ENCODE peak calls at places on chromosomes 7 and 10, in four cellular contexts. A is CD8-positive, alpha-beta memory T cell; Q is neuronal stem cell; R is H9. T is an unnamed sample. For H3K4me1, the result is how much of the 10 kb centered on the place peaks cover.

GRCh38 chr10:63718006-63718405 is 196.8 kb downstream of the REEP3 start:
- DNase-seq in A (no peak), Q (no peak), R (no peak), T (no peak)

GRCh38 chr10:71998840-71999194 is 34.6 kb downstream of the CHST3 start:
- DNase-seq in A (no peak), Q (no peak), R (peak), T (no peak)

GRCh38 chr10:133279961-133280283 is 3.3 kb upstream of the ADAM8 start:
- DNase-seq in A (no peak), Q (no peak), R (no peak), T (no peak)

GRCh38 chr7:144513332-144513731 is 109.8 kb upstream of the NOBOX start:
- DNase-seq in A (no peak), Q (peak), R (no peak), T (peak)

GRCh38 chr7:128041203-128041602 is 10.0 kb upstream of the LRRC4 start:
- DNase-seq in A (no peak), Q (no peak), R (no peak), T (no peak)

GRCh38 chr10:68471063-68471585 is 649 bp downstream of the DNA2 start:
- DNase-seq in A (no peak), Q (no peak), R (no peak), T (no peak)

GRCh38 chr7:47327306-47327697 is 254.6 kb downstream of the TNS3 start:
- DNase-seq in A (no peak), Q (no peak), R (no peak), T (no peak)

GRCh38 chr7:117283371-117283770 is 39.5 kb downstream of the WNT2 start:
- DNase-seq in A (no peak), Q (no peak), R (no peak), T (no peak)

GRCh38 chr7:42843209-42843800 is 68.6 kb downstream of the C7orf25 start:
- DNase-seq in A (no peak), Q (peak), R (peak), T (no peak)

GRCh38 chr10:119348516-119349240 is 141.3 kb downstream of the GRK5 start:
- DNase-seq in A (no peak), Q (no peak), R (no peak), T (no peak)

GRCh38 chr7:90726623-90727022 is 130.5 kb downstream of the CDK14 start:
- DNase-seq in A (no peak), Q (no peak), R (no peak), T (no peak)
- H3K4me1 ChIP-seq in A (under half), Q (under half), R (under half), T (under half)

GRCh38 chr7:139696547-139696946 is 81.3 kb downstream of the HIPK2 start:
- DNase-seq in A (no peak), Q (no peak), R (no peak), T (no peak)
- H3K4me1 ChIP-seq in A (under half), Q (under half), R (under half), T (under half)

DNA sequence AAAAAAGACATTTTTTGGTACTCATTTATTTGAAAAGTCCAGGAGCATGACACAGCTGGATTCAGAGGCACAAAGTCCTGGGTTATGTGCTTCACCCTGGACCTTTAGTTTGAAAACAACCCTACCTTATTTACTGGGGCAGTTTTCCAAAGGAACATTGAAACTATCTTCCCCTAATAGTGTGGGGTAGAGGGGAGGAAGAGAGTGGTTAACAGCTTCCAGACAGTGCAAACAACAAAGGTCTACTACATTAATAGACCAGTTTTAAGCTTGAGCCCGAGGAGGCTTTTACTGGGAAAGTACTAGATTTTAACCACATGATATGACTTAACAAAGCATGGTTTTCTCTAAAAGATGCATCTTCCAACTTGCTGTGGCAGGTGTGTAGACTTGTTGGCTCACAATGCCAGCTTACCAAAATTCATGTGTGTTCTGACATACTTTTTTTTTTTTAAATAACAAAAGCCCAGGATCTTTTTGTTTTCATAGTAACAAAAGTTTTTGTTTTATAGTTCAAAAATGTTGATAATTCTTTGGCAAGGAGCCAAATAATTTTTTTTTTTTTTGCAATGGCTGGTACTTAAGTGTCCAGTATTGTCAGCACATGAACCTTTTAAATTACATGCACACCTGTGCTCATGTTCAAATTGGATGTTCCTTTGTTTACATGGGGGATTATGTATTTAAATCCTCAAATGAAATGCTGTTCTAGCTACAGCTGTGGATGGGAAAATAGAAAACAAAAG is 1.8 kb downstream of the GSTO1 start:
- DNase-seq in A (no peak), Q (no peak), R (no peak), T (peak)
- H3K4me1 ChIP-seq in A (half or more), Q (under half), R (under half), T (half or more)

DNA sequence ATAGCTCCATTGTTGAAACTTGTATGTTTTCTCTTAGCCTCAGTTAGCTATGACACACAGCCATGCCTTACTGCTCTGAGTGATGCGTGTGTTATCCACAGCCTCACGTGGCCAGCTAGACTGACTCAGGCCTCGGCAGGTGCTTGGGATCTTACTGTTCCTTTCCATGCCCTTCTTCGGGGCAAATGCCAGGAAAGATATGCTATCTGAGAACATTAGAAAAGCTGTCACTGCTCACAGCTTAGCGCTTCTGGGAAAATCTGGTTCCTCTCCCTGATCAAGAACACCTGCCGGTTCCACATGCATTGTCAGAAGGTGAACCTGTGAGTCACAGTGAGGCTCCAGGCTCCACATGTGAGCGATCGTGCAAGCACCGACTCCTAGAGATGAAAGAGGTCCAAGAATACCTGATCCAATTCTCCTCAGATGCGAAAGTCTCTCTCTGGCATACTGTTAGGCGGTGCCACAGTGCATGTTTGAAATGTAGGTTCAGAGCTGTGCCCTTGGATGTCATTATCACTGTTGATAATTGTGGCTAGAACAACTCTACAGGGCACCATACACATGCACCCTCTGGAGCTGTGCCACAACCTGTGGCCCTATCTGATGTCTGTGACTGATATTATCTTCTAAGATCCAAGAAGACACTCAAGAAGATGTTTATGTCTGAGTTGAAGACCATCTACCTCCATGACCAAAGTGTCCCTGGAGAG is 247.8 kb upstream of the IGFBP3 start:
- DNase-seq in A (no peak), Q (no peak), R (no peak), T (no peak)
- H3K4me1 ChIP-seq in A (under half), Q (under half), R (under half), T (under half)

GRCh38 chr7:151089893-151090730 is 3.8 kb downstream of the AGAP3 start:
- DNase-seq in A (no peak), Q (no peak), R (no peak), T (no peak)
- H3K4me1 ChIP-seq in A (under half), Q (under half), R (under half), T (under half)

GRCh38 chr10:80500572-80501380 is 36.9 kb upstream of the SH2D4B start:
- DNase-seq in A (no peak), Q (no peak), R (peak), T (peak)
- H3K4me1 ChIP-seq in A (half or more), Q (half or more), R (under half), T (half or more)

GRCh38 chr10:17062493-17063487 is 66.8 kb downstream of the CUBN start:
- DNase-seq in A (no peak), Q (no peak), R (no peak), T (no peak)

GRCh38 chr10:17065273-17065672 is 64.3 kb downstream of the CUBN start:
- DNase-seq in A (no peak), Q (no peak), R (no peak), T (no peak)

GRCh38 chr10:17066801-17067200 is 62.8 kb downstream of the CUBN start:
- DNase-seq in A (no peak), Q (no peak), R (no peak), T (no peak)

GRCh38 chr10:17066000-17066399 is 63.6 kb downstream of the CUBN start:
- DNase-seq in A (no peak), Q (no peak), R (no peak), T (no peak)

GRCh38 chr10:17064435-17064834 is 65.2 kb downstream of the CUBN start:
- DNase-seq in A (no peak), Q (no peak), R (no peak), T (no peak)
- H3K4me1 ChIP-seq in A (under half), Q (under half), R (under half), T (under half)

DNA sequence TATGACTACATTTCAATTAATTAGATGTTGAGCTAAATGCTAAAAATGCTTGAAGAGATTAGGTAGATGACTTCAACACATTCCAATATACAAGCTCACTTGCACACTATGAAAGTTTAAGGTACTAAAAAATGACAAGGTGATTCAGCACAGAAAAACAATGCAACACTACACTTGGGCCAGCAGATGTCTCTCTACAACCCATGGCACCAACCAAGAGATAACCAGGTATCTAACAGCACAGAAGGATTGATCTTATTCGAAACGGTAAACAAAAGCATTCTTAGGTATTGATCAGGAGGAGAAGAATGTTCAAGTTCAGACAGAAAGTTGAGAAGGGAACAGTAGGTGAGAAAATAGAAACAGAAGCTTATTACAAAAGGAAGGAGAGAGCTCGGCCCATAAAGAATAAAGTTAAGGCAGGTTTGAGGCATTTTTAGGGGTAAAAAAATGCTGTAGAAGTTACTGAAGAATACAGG is 248.2 kb upstream of the KLF14 start:
- DNase-seq in A (no peak), Q (peak), R (no peak), T (peak)
- H3K4me1 ChIP-seq in A (half or more), Q (under half), R (under half), T (half or more)

GRCh38 chr7:8155836-8156235 is 106.1 kb downstream of the ICA1 start:
- DNase-seq in A (no peak), Q (no peak), R (no peak), T (no peak)

GRCh38 chr7:8157296-8157695 is 104.7 kb downstream of the ICA1 start:
- DNase-seq in A (no peak), Q (no peak), R (no peak), T (no peak)

GRCh38 chr7:8151161-8151560 is 110.8 kb downstream of the ICA1 start:
- DNase-seq in A (no peak), Q (no peak), R (no peak), T (no peak)

GRCh38 chr7:8152489-8153192 is 109.3 kb downstream of the ICA1 start:
- DNase-seq in A (no peak), Q (no peak), R (no peak), T (no peak)

DNA sequence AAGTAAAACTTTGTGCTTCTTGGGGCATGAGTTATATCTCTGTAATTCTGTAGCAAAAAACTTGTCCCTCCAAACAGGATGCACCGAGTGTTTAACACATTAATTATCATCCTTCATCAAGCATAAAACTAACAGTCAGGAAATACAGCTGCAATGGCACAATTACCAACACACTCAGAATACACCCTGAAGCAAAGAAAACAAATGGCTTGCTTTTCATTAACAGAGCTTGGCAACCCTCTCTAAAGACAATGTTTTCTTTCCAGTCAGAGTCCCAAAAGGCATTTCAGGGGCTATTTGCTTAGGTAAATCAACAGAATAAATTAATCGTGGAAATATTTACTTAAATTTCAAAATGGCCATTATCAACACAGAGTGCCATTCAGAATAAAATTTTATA is 107.7 kb downstream of the ICA1 start:
- DNase-seq in A (no peak), Q (no peak), R (no peak), T (no peak)
- H3K4me1 ChIP-seq in A (under half), Q (under half), R (under half), T (under half)

DNA sequence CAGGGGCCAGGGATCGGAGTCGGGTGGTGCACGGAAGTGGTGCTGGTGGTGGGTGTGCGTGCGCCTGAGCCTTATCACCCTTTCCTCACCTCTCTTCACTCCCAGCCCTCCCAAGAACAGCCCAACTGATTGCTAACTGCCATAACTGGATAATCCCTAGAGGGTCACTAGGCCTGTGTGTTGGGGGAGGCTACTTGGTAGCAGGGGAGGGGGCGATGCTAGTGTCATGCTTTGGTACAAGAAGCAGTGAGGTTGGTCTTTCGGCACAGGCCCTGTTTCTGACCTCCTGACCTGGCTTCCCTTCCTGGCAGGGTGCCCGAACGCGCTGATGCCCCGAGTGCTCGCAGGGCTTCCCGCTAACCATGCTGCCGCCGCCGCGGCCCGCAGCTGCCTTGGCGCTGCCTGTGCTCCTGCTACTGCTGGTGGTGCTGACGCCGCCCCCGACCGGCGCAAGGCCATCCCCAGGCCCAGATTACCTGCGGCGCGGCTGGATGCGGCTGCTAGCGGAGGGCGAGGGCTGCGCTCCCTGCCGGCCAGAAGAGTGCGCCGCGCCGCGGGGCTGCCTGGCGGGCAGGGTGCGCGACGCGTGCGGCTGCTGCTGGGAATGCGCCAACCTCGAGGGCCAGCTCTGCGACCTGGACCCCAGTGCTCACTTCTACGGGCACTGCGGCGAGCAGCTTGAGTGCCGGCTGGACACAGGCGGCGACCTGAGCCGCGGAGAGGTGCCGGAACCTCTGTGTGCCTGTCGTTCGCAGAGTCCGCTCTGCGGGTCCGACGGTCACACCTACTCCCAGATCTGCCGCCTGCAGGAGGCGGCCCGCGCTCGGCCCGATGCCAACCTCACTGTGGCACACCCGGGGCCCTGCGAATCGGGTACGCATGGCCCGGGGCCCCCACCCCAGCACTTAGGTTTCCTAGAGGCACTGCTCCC is 707 bp downstream of the KAZALD1 start:
- DNase-seq in A (peak), Q (peak), R (peak), T (peak)
- H3K4me1 ChIP-seq in A (under half), Q (under half), R (under half), T (under half)